ENCODE peak calls at places on chromosomes 1 and 21, in seven cellular contexts. K is spleen; V is HCT116; R is brain microvascular endothelial cell; O is CD8-positive, alpha-beta memory T cell; T is IMR-90; G is sigmoid colon. X is an unnamed sample.

GRCh38 chr1:80418134-80418533 is 1382.6 kb upstream of the ADGRL2 start:
- DNase-seq in K (no peak), V (no peak), R (no peak), O (no peak), T (no peak), G (no peak), X (no peak)

GRCh38 chr21:37294674-37295073 is 27.5 kb upstream of the VPS26C start:
- DNase-seq in K (no peak), V (no peak), R (no peak), O (no peak), T (no peak), G (no peak), X (no peak)

GRCh38 chr21:43362928-43363314 is 64.0 kb downstream of the SIK1 start:
- DNase-seq in K (no peak), V (no peak), R (no peak), O (no peak), T (no peak), G (no peak), X (no peak)

GRCh38 chr1:26697441-26697977 is 1.7 kb downstream of the ARID1A start:
- DNase-seq in K (no peak), V (no peak), R (no peak), O (no peak), T (no peak), G (no peak), X (peak)

GRCh38 chr1:25055045-25055780 is 125.1 kb upstream of the RUNX3 start:
- DNase-seq in K (no peak), V (no peak), R (no peak), O (no peak), T (no peak), G (no peak), X (no peak)

GRCh38 chr1:1182491-1183220 is 9.0 kb downstream of the TTLL10 start:
- DNase-seq in K (peak), V (no peak), R (no peak), O (peak), T (no peak), G (no peak), X (no peak)

GRCh38 chr1:164983023-164983650 is 373.4 kb downstream of the LMX1A start:
- DNase-seq in K (no peak), V (no peak), R (no peak), O (no peak), T (no peak), G (peak), X (no peak)

GRCh38 chr1:31376374-31377134 is 3.7 kb upstream of the FABP3 start:
- DNase-seq in K (no peak), V (no peak), R (peak), O (no peak), T (peak), G (peak), X (no peak)

GRCh38 chr1:157399984-157400382 is 152.3 kb downstream of the FCRL5 start:
- DNase-seq in K (no peak), V (no peak), R (no peak), O (no peak), T (no peak), G (no peak), X (no peak)

GRCh38 chr1:82343381-82343780 is 542.6 kb downstream of the ADGRL2 start:
- DNase-seq in K (no peak), V (no peak), R (peak), O (no peak), T (no peak), G (no peak), X (no peak)

GRCh38 chr1:244741692-244742091 is 88.8 kb downstream of the DESI2 start:
- DNase-seq in K (no peak), V (no peak), R (no peak), O (no peak), T (no peak), G (no peak), X (no peak)

GRCh38 chr1:240508950-240509349 is 103.0 kb downstream of the GREM2 start:
- DNase-seq in K (no peak), V (no peak), R (no peak), O (no peak), T (peak), G (no peak), X (no peak)

GRCh38 chr1:39592069-39592468 is 15.5 kb upstream of the PABPC4 start:
- DNase-seq in K (no peak), V (no peak), R (no peak), O (no peak), T (no peak), G (no peak), X (no peak)

GRCh38 chr1:230875370-230875769 is 7.0 kb upstream of the C1orf198 start:
- DNase-seq in K (no peak), V (no peak), R (no peak), O (no peak), T (no peak), G (no peak), X (no peak)

DNA sequence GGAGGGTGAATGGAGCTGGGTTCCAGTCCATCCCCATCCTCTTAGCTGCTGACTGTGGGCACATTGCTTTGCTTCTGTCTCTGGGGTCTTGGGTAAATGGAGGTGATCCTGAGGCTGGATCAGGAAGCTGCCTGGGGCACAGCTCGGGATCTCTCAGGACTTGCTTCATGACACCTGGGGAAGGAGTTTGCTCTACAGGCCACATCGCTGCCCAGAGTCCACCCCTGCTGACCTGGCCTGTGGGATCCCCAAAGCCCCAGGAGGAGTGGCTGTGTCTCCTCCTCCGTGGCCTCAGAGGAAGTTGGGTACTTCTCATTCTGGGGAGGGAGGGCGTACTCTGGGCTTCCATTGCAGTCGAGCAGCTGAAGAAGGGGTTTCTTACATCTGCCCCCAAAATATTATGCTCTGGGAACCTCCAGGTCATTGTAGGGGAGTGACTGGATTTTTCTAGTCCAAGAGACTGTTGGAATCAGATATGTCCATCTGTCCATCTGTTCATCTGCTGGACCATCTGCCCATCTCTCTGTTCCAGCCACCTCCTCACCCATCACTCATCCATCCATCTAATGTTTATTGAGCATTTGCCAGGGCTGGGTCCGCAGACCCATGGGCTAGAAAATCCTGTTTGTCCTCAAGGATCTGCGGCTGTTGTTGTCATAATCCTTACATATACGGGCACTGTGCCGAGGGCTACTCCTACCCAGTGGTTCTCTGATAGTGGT is 45.9 kb downstream of the ARHGEF10L start:
- DNase-seq in K (no peak), V (no peak), R (no peak), O (no peak), T (no peak), G (no peak), X (no peak)
- H3K27ac ChIP-seq in K (no peak), V (no peak), R (no peak), O (no peak), T (no peak), G (peak), X (peak)

GRCh38 chr1:16944038-16944437 is 22.3 kb downstream of the CROCC start:
- DNase-seq in K (no peak), V (no peak), R (no peak), O (no peak), T (no peak), G (no peak), X (no peak)

DNA sequence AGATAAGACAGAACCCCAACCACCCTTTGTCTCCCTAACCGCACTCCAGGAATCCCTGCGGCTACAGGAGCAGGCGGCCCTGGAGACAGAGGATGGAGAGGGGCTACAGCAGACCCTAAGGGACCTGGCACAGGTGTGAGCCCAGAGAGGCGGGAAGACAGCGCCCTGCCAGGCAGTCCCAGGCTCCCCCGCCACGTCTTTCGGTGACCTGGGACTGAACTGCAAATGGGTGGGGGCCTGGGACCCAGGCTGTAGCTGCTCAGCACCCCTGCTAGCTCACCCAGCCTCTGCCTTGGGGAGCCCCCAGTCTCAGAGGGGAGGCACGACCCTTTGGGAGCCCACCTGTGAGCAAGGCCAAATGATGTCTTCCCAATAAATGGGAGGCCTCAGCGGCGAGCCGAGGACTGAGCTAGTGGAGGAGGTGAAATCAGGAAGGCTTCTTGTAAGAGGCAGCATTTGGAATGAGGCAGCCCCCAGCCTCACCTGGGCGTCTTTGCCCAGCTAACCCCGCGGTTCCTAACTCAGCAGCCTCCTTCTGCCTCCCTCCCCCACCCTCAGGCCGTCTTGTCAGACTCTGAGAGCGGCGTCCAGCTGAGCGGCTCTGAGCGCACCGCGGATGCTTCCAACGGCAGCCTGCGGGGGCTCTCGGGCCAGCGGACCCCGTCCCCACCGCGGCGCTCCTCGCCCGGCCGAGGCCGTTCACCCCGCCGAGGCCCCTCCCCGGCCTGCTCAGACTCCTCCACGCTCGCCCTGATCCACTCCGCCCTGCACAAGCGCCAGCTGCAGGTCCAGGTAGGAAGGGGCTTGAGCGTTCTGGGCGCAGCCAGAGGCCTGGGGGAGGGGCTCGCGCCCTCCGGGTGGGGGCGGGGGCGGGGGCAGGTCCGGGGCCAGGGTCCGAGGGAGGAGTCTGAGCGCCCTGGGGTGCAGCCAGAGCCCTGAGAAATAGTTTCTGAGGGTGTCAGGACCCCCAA is 16.9 kb downstream of the CROCC start:
- DNase-seq in K (peak), V (no peak), R (no peak), O (no peak), T (no peak), G (no peak), X (no peak)
- H3K4me3 ChIP-seq in K (no peak), V (no peak), R (no peak), O (no peak), T (no peak), G (no peak), X (no peak)

GRCh38 chr1:226644541-226645176 is 94.4 kb downstream of the ITPKB start:
- DNase-seq in K (peak), V (no peak), R (no peak), O (no peak), T (peak), G (peak), X (no peak)
- H3K27ac ChIP-seq in K (peak), V (no peak), R (no peak), O (no peak), T (no peak), G (peak), X (no peak)

DNA sequence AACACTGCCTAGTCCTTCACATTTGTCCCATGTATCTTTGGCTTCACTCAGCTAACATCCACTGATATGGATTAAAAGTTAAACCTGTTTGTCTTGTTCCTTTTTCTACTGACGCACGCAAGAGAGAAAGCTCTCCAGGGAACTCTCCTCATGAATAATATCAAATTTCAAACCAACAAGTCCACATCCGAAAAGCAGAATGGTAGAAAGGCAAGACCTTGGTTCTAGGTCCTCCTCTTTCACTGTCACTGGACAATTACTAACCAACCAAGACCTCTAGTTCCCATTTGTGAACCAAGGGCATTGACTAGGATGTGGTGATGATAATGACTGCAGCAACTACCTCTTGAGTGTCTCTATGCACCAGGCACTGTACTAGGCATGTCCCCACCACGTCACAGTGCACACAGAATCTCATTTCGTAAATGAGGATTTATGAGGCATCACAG is 8.4 kb downstream of the PLPP3 start:
- DNase-seq in K (no peak), V (no peak), R (no peak), O (no peak), T (no peak), G (no peak), X (no peak)
- H3K4me3 ChIP-seq in K (no peak), V (no peak), R (no peak), O (no peak), T (no peak), G (no peak), X (no peak)

GRCh38 chr1:36583980-36584805 is 101.5 kb upstream of the CSF3R start:
- DNase-seq in K (no peak), V (no peak), R (no peak), O (no peak), T (no peak), G (no peak), X (no peak)

GRCh38 chr1:36586146-36586545 is 103.4 kb upstream of the CSF3R start:
- DNase-seq in K (no peak), V (no peak), R (no peak), O (no peak), T (no peak), G (no peak), X (no peak)

GRCh38 chr1:36583080-36583479 is 100.4 kb upstream of the CSF3R start:
- DNase-seq in K (no peak), V (no peak), R (no peak), O (no peak), T (no peak), G (no peak), X (no peak)

GRCh38 chr1:36584874-36585759 is 102.4 kb upstream of the CSF3R start:
- DNase-seq in K (no peak), V (no peak), R (no peak), O (no peak), T (no peak), G (no peak), X (no peak)

GRCh38 chr1:36585760-36586072 is 103.0 kb upstream of the CSF3R start:
- DNase-seq in K (no peak), V (no peak), R (no peak), O (no peak), T (no peak), G (no peak), X (no peak)
- H3K27ac ChIP-seq in K (no peak), V (no peak), R (no peak), O (no peak), T (no peak), G (no peak), X (no peak)

GRCh38 chr1:91502882-91503184 is 2.2 kb downstream of the CDC7 start:
- DNase-seq in K (no peak), V (no peak), R (peak), O (no peak), T (peak), G (no peak), X (no peak)

GRCh38 chr1:91500756-91501526 is at the start of gene CDC7:
- DNase-seq in K (peak), V (peak), R (peak), O (peak), T (peak), G (peak), X (peak)

GRCh38 chr1:91503332-91503900 is 2.8 kb downstream of the CDC7 start:
- DNase-seq in K (no peak), V (no peak), R (no peak), O (no peak), T (no peak), G (no peak), X (no peak)

GRCh38 chr1:91501527-91501859 is 842 bp downstream of the CDC7 start:
- DNase-seq in K (no peak), V (no peak), R (peak), O (no peak), T (peak), G (no peak), X (no peak)

DNA sequence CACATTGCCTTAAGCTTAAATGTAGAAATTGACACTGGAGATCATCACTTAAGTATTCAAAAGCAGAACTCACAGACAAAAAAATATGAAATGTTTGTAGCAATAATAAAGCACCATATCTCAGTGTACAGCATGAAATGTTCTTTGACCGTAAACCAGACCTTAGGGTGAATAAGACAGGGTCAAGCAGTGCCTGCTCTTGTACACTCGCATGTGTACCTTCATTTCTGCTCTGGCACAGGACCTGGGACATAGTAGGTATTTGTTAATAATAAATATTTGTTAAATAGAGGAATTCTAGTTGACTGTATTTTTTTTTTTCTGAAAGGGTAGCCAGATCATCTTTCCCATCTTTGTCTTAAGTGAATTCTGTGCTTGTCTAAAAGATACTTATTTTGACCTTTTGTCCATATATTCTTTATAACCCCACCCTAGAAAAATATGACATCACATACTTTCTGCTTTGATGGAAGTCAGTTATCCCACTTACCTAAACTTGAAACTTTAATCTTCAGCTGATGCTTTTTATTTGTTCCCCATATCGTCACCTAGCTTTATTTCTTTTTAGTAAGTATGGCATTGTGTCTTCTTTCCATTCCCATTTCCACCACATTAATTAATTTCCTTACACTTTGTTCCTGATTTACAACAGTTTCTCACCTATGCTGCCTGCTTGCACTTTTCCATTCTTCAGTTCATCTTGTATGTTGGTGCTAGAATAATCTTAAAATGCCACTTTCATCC is 1.7 kb downstream of the CDC7 start:
- DNase-seq in K (no peak), V (no peak), R (no peak), O (no peak), T (no peak), G (no peak), X (no peak)
- H3K4me3 ChIP-seq in K (peak), V (peak), R (peak), O (no peak), T (no peak), G (no peak), X (no peak)

GRCh38 chr1:11027316-11027715 is 14.9 kb downstream of the TARDBP start:
- DNase-seq in K (no peak), V (no peak), R (no peak), O (no peak), T (no peak), G (no peak), X (no peak)
- H3K27ac ChIP-seq in K (no peak), V (no peak), R (no peak), O (no peak), T (no peak), G (no peak), X (no peak)

GRCh38 chr1:155223017-155223416 is 14.5 kb downstream of the MTX1 start:
- DNase-seq in K (no peak), V (no peak), R (no peak), O (no peak), T (no peak), G (no peak), X (no peak)

GRCh38 chr1:155220566-155220965 is 12.1 kb downstream of the MTX1 start:
- DNase-seq in K (no peak), V (no peak), R (no peak), O (no peak), T (no peak), G (no peak), X (no peak)

GRCh38 chr1:155219592-155220031 is 11.1 kb downstream of the MTX1 start:
- DNase-seq in K (no peak), V (no peak), R (no peak), O (no peak), T (no peak), G (no peak), X (no peak)

GRCh38 chr1:155218854-155219591 is 10.5 kb downstream of the MTX1 start:
- DNase-seq in K (no peak), V (peak), R (peak), O (no peak), T (peak), G (no peak), X (peak)
- H3K4me3 ChIP-seq in K (no peak), V (peak), R (peak), O (no peak), T (no peak), G (no peak), X (no peak)

DNA sequence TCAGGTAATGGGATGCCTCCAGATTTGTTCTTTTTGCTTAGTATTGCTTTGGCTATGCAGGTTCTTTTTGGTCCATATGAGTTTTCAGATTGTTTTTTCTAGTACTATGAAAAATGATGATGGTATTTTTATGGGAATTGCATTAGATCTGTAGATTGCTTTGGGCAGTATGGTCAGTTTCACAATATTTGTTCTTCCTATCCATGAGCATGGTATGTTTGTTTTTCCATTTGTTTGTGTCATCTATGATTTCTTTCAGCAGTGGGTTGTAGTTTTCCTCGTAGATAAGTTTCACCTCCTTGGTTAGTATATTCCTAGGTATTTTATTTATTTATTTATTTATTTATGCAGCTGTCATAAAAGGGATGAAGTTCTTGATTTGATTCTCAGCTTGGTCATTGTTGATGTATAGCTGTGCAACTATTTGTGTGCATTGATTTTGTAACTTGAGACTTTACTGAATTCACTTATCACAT is 103.9 kb upstream of the DNAH14 start:
- DNase-seq in K (no peak), V (no peak), R (no peak), O (no peak), T (no peak), G (no peak), X (no peak)
- H3K27ac ChIP-seq in K (no peak), V (no peak), R (no peak), O (no peak), T (no peak), G (no peak), X (no peak)

GRCh38 chr1:204382714-204383083 is 23.0 kb upstream of the PLEKHA6 start:
- DNase-seq in K (no peak), V (no peak), R (no peak), O (no peak), T (no peak), G (no peak), X (no peak)
- H3K4me3 ChIP-seq in K (no peak), V (no peak), R (no peak), O (peak), T (no peak), G (no peak), X (no peak)